ENCODE peak calls at places on chromosomes 1 and 21, in four cellular contexts. One of them, this sample, is unnamed.

GRCh38 chr1:232725303-232726047 is 79.7 kb upstream of the MAP10 start:
- DNase-seq in GM23338: peak; percentile 7
- DNase-seq in left lung: no peak
- DNase-seq in psoas muscle: no peak
- DNase-seq in this sample: no peak

GRCh38 chr1:59672851-59673574 is 141.7 kb upstream of the HOOK1 start:
- DNase-seq in psoas muscle: no peak
- DNase-seq in left lung: peak; percentile 59
- DNase-seq in GM23338: peak; percentile 51
- DNase-seq in this sample: no peak

GRCh38 chr21:34924194-34924593 is 124.9 kb downstream of the RUNX1 start:
- DNase-seq in GM23338: no peak
- DNase-seq in psoas muscle: no peak
- DNase-seq in left lung: no peak
- DNase-seq in this sample: no peak

GRCh38 chr1:15219280-15220023 is 27.6 kb upstream of the FHAD1 start:
- DNase-seq in psoas muscle: peak; percentile 15
- DNase-seq in left lung: no peak
- DNase-seq in GM23338: no peak
- DNase-seq in this sample: no peak

GRCh38 chr1:153803479-153804056 is 28.4 kb downstream of the SLC27A3 start:
- DNase-seq in GM23338: no peak
- DNase-seq in psoas muscle: peak; percentile 13
- DNase-seq in left lung: no peak
- DNase-seq in this sample: no peak

GRCh38 chr1:115133440-115133839 is 44.1 kb upstream of the TSPAN2 start:
- DNase-seq in GM23338: no peak
- DNase-seq in psoas muscle: no peak
- DNase-seq in left lung: no peak
- DNase-seq in this sample: no peak

GRCh38 chr1:152786077-152786476 is at the start of gene LCE1E:
- DNase-seq in GM23338: peak; percentile 48
- DNase-seq in left lung: no peak
- DNase-seq in psoas muscle: no peak
- DNase-seq in this sample: no peak

GRCh38 chr1:31095298-31095981 is 29.9 kb upstream of the PUM1 start:
- DNase-seq in left lung: no peak
- DNase-seq in GM23338: no peak
- DNase-seq in psoas muscle: no peak
- DNase-seq in this sample: no peak

GRCh38 chr1:213512316-213512715 is 461.3 kb downstream of the RPS6KC1 start:
- DNase-seq in GM23338: no peak
- DNase-seq in left lung: no peak
- DNase-seq in psoas muscle: no peak
- DNase-seq in this sample: no peak

GRCh38 chr1:12690156-12690555 is 25.8 kb upstream of the AADACL3 start:
- DNase-seq in psoas muscle: no peak
- DNase-seq in left lung: no peak
- DNase-seq in GM23338: no peak
- DNase-seq in this sample: no peak

GRCh38 chr1:185759061-185759460 is 24.9 kb downstream of the HMCN1 start:
- DNase-seq in psoas muscle: no peak
- DNase-seq in GM23338: no peak
- DNase-seq in left lung: no peak
- DNase-seq in this sample: no peak

GRCh38 chr1:118151312-118151937 is 33.6 kb downstream of the SPAG17 start:
- DNase-seq in psoas muscle: peak; percentile 57
- DNase-seq in GM23338: peak; percentile 76
- DNase-seq in left lung: no peak
- DNase-seq in this sample: no peak

GRCh38 chr1:36591278-36591677 is 108.6 kb upstream of the CSF3R start:
- DNase-seq in psoas muscle: no peak
- DNase-seq in GM23338: peak; percentile 62
- DNase-seq in left lung: no peak
- DNase-seq in this sample: no peak

GRCh38 chr1:41860771-41861170 is 58.0 kb downstream of the HIVEP3 start:
- DNase-seq in left lung: no peak
- DNase-seq in GM23338: no peak
- DNase-seq in psoas muscle: no peak
- DNase-seq in this sample: no peak

GRCh38 chr1:44389437-44389836 is 15.6 kb upstream of the RNF220 start:
- DNase-seq in GM23338: no peak
- DNase-seq in left lung: no peak
- DNase-seq in psoas muscle: no peak
- DNase-seq in this sample: no peak

GRCh38 chr1:173202430-173203145 is 4.5 kb downstream of the TNFSF4 start:
- DNase-seq in left lung: no peak
- DNase-seq in psoas muscle: no peak
- DNase-seq in GM23338: peak; percentile 72
- DNase-seq in this sample: no peak

GRCh38 chr1:81472387-81472786 is 328.3 kb upstream of the ADGRL2 start:
- DNase-seq in psoas muscle: no peak
- DNase-seq in GM23338: peak; percentile 24
- DNase-seq in left lung: no peak
- DNase-seq in this sample: no peak

GRCh38 chr1:94027735-94028515 is 93.0 kb downstream of the ABCA4 start:
- DNase-seq in psoas muscle: no peak
- DNase-seq in left lung: no peak
- DNase-seq in GM23338: no peak
- DNase-seq in this sample: no peak

GRCh38 chr1:214402583-214403216 is 121.7 kb downstream of the SMYD2 start:
- DNase-seq in psoas muscle: no peak
- DNase-seq in GM23338: no peak
- DNase-seq in left lung: no peak
- DNase-seq in this sample: no peak

GRCh38 chr1:230702934-230703678 is 10.8 kb downstream of the AGT start:
- DNase-seq in GM23338: no peak
- DNase-seq in left lung: no peak
- DNase-seq in psoas muscle: no peak
- DNase-seq in this sample: no peak

GRCh38 chr1:114080511-114081144 is 73.0 kb downstream of the SYT6 start:
- DNase-seq in GM23338: no peak
- DNase-seq in left lung: no peak
- DNase-seq in psoas muscle: no peak
- DNase-seq in this sample: no peak

GRCh38 chr1:236495359-236496120 is 28.2 kb upstream of the LGALS8 start:
- DNase-seq in left lung: no peak
- DNase-seq in psoas muscle: no peak
- DNase-seq in GM23338: peak; percentile 48
- DNase-seq in this sample: no peak

GRCh38 chr1:224623310-224623714 is 7.2 kb downstream of the CNIH3 start:
- DNase-seq in left lung: no peak
- DNase-seq in GM23338: no peak
- DNase-seq in psoas muscle: no peak
- DNase-seq in this sample: no peak

DNA sequence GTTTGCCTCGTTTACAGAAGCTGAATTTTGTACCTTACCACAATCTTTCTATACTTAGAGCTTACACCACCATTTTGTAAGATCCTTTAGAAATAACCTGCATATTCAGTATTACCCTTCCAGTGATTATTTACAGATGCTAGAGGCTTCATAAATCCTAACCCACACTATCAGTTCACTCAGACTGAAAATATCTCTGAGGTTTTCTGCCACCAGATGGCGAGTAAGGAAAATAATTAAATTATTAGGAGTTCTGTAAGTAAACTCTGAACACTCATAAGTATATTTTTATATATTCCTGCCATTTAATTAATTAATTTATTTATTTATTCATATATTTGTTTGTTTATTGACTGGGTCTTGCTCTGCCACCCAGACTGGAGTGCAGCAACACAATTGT is 1635.2 kb downstream of the PLA2G4A start:
- DNase-seq in left lung: no peak
- DNase-seq in psoas muscle: no peak
- DNase-seq in GM23338: peak; percentile 5
- DNase-seq in this sample: no peak
- TF ChIP-seq CTCF in left lung: no peak
- TF ChIP-seq CTCF in psoas muscle: no peak
- TF ChIP-seq CTCF in GM23338: peak; percentile 34
- TF ChIP-seq CTCF in this sample: peak; percentile 16

GRCh38 chr1:201020647-201021332 is 2.7 kb downstream of the KIF21B start:
- DNase-seq in GM23338: peak; percentile 84
- DNase-seq in left lung: no peak
- DNase-seq in psoas muscle: no peak
- DNase-seq in this sample: no peak
- TF ChIP-seq CTCF in GM23338: peak; percentile 55
- TF ChIP-seq CTCF in left lung: peak; percentile 9
- TF ChIP-seq CTCF in psoas muscle: no peak
- TF ChIP-seq CTCF in this sample: peak; percentile 64

GRCh38 chr1:1748686-1749321 is 24.6 kb upstream of the CDK11A start:
- DNase-seq in left lung: no peak
- DNase-seq in psoas muscle: no peak
- DNase-seq in GM23338: peak; percentile 50
- DNase-seq in this sample: no peak
- TF ChIP-seq CTCF in left lung: no peak
- TF ChIP-seq CTCF in psoas muscle: no peak
- TF ChIP-seq CTCF in GM23338: no peak
- TF ChIP-seq CTCF in this sample: no peak

DNA sequence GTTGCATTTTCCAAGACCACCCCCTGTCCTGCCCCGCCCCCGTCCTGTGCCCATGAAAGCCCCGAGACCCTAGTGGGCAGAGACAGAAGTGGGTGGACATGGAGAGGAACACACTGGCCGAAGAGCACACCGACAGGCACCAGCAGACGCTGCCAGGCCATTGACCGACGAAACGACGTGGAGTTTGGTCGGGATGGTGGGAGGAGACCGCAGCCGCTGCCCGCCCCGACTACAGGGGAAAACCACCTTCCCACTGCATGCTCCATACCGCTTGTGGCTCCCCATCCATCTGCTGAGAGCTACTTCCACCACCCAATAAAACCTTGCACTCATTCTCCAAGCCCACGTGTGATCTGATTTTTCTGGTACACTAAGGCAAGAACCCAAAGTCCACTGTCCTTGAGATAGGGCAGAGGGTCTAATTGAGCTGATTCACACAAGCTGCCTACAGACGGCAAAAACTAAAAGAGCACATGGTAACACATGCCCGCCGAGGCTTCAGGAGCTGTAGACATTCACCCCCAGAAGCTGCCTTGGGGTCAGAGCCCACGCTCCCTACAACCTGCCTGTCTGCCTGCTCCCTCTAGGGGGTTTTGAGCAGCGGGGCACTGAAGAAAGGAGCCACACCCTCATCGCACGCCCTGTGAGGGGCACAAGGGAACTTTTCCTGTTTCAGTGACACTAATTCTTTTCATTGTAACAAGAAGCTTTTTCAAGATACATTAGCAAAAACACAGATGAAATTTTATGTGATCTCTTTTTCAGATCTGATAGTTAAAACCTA is 81.2 kb upstream of the RAB3GAP2 start:
- DNase-seq in left lung: no peak
- DNase-seq in GM23338: peak; percentile 81
- DNase-seq in psoas muscle: no peak
- DNase-seq in this sample: no peak
- TF ChIP-seq CTCF in left lung: no peak
- TF ChIP-seq CTCF in GM23338: peak; percentile 51
- TF ChIP-seq CTCF in psoas muscle: no peak
- TF ChIP-seq CTCF in this sample: peak; percentile 45

GRCh38 chr1:155978325-155978972 is at the start of gene ARHGEF2:
- DNase-seq in GM23338: peak; percentile 97
- DNase-seq in psoas muscle: peak; percentile 87
- DNase-seq in left lung: peak; percentile 91
- DNase-seq in this sample: peak; percentile 79
- TF ChIP-seq CTCF in GM23338: peak; percentile 52
- TF ChIP-seq CTCF in psoas muscle: no peak
- TF ChIP-seq CTCF in left lung: no peak
- TF ChIP-seq CTCF in this sample: peak; percentile 54

GRCh38 chr1:67673468-67674201 is 11.4 kb upstream of the GADD45A start:
- DNase-seq in left lung: no peak
- DNase-seq in GM23338: no peak
- DNase-seq in psoas muscle: no peak
- DNase-seq in this sample: no peak

GRCh38 chr1:67668660-67669059 is 16.3 kb upstream of the GADD45A start:
- DNase-seq in GM23338: no peak
- DNase-seq in left lung: no peak
- DNase-seq in psoas muscle: no peak
- DNase-seq in this sample: no peak

GRCh38 chr1:67675800-67676199 is 9.2 kb upstream of the GADD45A start:
- DNase-seq in left lung: no peak
- DNase-seq in psoas muscle: no peak
- DNase-seq in GM23338: no peak
- DNase-seq in this sample: no peak

GRCh38 chr1:67674260-67675011 is 10.6 kb upstream of the GADD45A start:
- DNase-seq in GM23338: peak; percentile 31
- DNase-seq in psoas muscle: peak; percentile 53
- DNase-seq in left lung: peak; percentile 34
- DNase-seq in this sample: no peak

GRCh38 chr1:67672260-67672803 is 12.7 kb upstream of the GADD45A start:
- DNase-seq in psoas muscle: no peak
- DNase-seq in left lung: no peak
- DNase-seq in GM23338: no peak
- DNase-seq in this sample: no peak
- TF ChIP-seq CTCF in psoas muscle: no peak
- TF ChIP-seq CTCF in left lung: no peak
- TF ChIP-seq CTCF in GM23338: no peak
- TF ChIP-seq CTCF in this sample: no peak

GRCh38 chr1:111992396-111992985 is 3.0 kb upstream of the KCND3 start:
- DNase-seq in left lung: no peak
- DNase-seq in psoas muscle: peak; percentile 65
- DNase-seq in GM23338: no peak
- DNase-seq in this sample: no peak

GRCh38 chr1:111990026-111990877 is 784 bp upstream of the KCND3 start:
- DNase-seq in GM23338: peak; percentile 49
- DNase-seq in left lung: no peak
- DNase-seq in psoas muscle: peak; percentile 73
- DNase-seq in this sample: peak; percentile 71

GRCh38 chr1:111989531-111990025 is at the start of gene KCND3:
- DNase-seq in GM23338: peak; percentile 42
- DNase-seq in left lung: no peak
- DNase-seq in psoas muscle: peak; percentile 75
- DNase-seq in this sample: peak; percentile 70

GRCh38 chr1:111988743-111989453 is 570 bp downstream of the KCND3 start:
- DNase-seq in left lung: no peak
- DNase-seq in GM23338: peak; percentile 66
- DNase-seq in psoas muscle: peak; percentile 63
- DNase-seq in this sample: no peak

GRCh38 chr1:111990878-111991760 is 1.7 kb upstream of the KCND3 start:
- DNase-seq in GM23338: peak; percentile 82
- DNase-seq in psoas muscle: peak; percentile 87
- DNase-seq in left lung: peak; percentile 71
- DNase-seq in this sample: no peak
- TF ChIP-seq CTCF in GM23338: peak; percentile 50
- TF ChIP-seq CTCF in psoas muscle: peak; percentile 46
- TF ChIP-seq CTCF in left lung: peak; percentile 15
- TF ChIP-seq CTCF in this sample: peak; percentile 44

DNA sequence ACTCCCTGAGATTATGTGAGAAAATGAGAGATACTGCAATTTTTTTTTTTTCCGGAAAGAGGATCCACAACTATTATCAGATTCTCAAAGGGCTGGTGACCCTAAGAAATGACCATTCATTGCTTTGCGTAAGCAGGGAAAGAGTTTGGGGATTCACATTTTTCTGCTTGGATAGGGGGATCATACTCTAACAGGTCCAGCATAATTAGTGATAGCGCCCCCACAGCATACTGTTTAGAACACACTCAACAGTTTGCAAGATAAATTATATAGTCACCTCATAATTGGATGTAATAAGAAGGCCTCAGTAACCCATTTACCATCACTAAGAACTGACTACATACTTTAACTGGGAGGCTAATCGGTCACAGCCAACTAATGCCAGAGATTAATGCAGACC is 1.9 kb downstream of the CCT3 start:
- DNase-seq in psoas muscle: no peak
- DNase-seq in left lung: no peak
- DNase-seq in GM23338: peak; percentile 65
- DNase-seq in this sample: no peak
- TF ChIP-seq CTCF in psoas muscle: no peak
- TF ChIP-seq CTCF in left lung: no peak
- TF ChIP-seq CTCF in GM23338: peak; percentile 55
- TF ChIP-seq CTCF in this sample: peak; percentile 51

GRCh38 chr1:156876281-156876680 is 15.6 kb downstream of the NTRK1 start:
- DNase-seq in psoas muscle: peak; percentile 42
- DNase-seq in GM23338: peak; percentile 90
- DNase-seq in left lung: no peak
- DNase-seq in this sample: no peak
- TF ChIP-seq CTCF in psoas muscle: no peak
- TF ChIP-seq CTCF in GM23338: peak; percentile 34
- TF ChIP-seq CTCF in left lung: no peak
- TF ChIP-seq CTCF in this sample: peak; percentile 38